ENCODE peak calls at places on chromosomes 2 and 18, in ten cellular contexts. N, Z, B, G, E, X, R, O, L and C are unnamed samples.

GRCh38 chr18:6543330-6543908 is 128.7 kb upstream of the L3MBTL4 start:
- DNase-seq in N (peak), G (no peak), O (peak), Z (peak), E (no peak), X (no peak), R (no peak), L (peak), B (peak), C (peak)

GRCh38 chr2:232632904-232633412 is 446 bp upstream of the EFHD1 start:
- DNase-seq in E (peak), N (peak), X (no peak), G (no peak), O (no peak), Z (peak), B (no peak), R (peak), L (no peak), C (no peak)

GRCh38 chr2:47725808-47726207 is 57.1 kb upstream of the MSH6 start:
- DNase-seq in O (no peak), B (no peak), N (no peak), X (no peak), Z (no peak), R (no peak), G (no peak), L (no peak), E (no peak), C (no peak)

GRCh38 chr18:12911025-12911927 is 27.2 kb upstream of the PTPN2 start:
- DNase-seq in R (peak), N (no peak), B (no peak), E (no peak), Z (peak), L (no peak), O (no peak), G (no peak), X (no peak), C (peak)

GRCh38 chr2:108968619-108969018 is 20.4 kb downstream of the EDAR start:
- DNase-seq in X (no peak), Z (no peak), B (no peak), L (peak), N (no peak), G (no peak), O (no peak), E (no peak), R (peak), C (peak)

GRCh38 chr2:120897399-120897798 is 161.7 kb downstream of the GLI2 start:
- DNase-seq in N (no peak), L (no peak), X (no peak), O (no peak), B (no peak), G (no peak), E (no peak), R (no peak), Z (no peak), C (no peak)

GRCh38 chr2:104431701-104432121 is 422.2 kb upstream of the POU3F3 start:
- DNase-seq in G (no peak), E (no peak), O (no peak), R (no peak), N (no peak), L (no peak), B (no peak), X (no peak), Z (no peak), C (no peak)

GRCh38 chr2:16700566-16701259 is 35.1 kb upstream of the CYRIA start:
- DNase-seq in R (peak), G (no peak), X (no peak), O (no peak), N (no peak), B (no peak), E (no peak), L (no peak), Z (no peak), C (no peak)

GRCh38 chr2:9805435-9806297 is 37.6 kb upstream of the TAF1B start:
- DNase-seq in G (no peak), N (no peak), L (no peak), E (peak), O (no peak), B (no peak), Z (peak), R (no peak), X (no peak), C (peak)

GRCh38 chr2:216318470-216318869 is 53.8 kb downstream of the MARCHF4 start:
- DNase-seq in X (no peak), B (no peak), L (no peak), E (no peak), G (no peak), O (peak), R (no peak), Z (no peak), N (no peak), C (no peak)

GRCh38 chr2:178412047-178412446 is 38.9 kb downstream of the PRKRA start:
- DNase-seq in Z (no peak), N (peak), B (no peak), R (no peak), X (no peak), L (no peak), E (no peak), O (no peak), G (no peak), C (no peak)

GRCh38 chr2:157890960-157891629 is 15.0 kb upstream of the ACVR1 start:
- DNase-seq in L (no peak), E (no peak), Z (no peak), G (no peak), R (no peak), B (peak), N (peak), O (no peak), X (no peak), C (no peak)

GRCh38 chr18:10086458-10086857 is 172.6 kb downstream of the VAPA start:
- DNase-seq in B (no peak), X (no peak), G (no peak), L (no peak), E (no peak), O (no peak), Z (no peak), N (no peak), R (no peak), C (peak)

GRCh38 chr2:70936979-70937811 is 1.5 kb downstream of the ATP6V1B1 start:
- DNase-seq in R (no peak), G (no peak), Z (no peak), O (no peak), N (no peak), B (no peak), L (no peak), E (peak), X (no peak), C (no peak)

GRCh38 chr2:70201225-70201768 is 10.5 kb upstream of the C2orf42 start:
- DNase-seq in N (no peak), G (no peak), X (no peak), Z (no peak), L (no peak), B (no peak), O (no peak), R (no peak), E (no peak), C (no peak)

GRCh38 chr2:86135653-86136052 is 29.6 kb downstream of the PTCD3 start:
- DNase-seq in G (no peak), O (no peak), R (no peak), L (no peak), E (no peak), Z (no peak), N (no peak), X (no peak), B (no peak), C (no peak)

GRCh38 chr18:79625924-79626561 is 53.6 kb upstream of the CTDP1 start:
- DNase-seq in N (no peak), O (no peak), E (peak), G (no peak), X (no peak), Z (no peak), R (no peak), L (no peak), B (no peak), C (no peak)

GRCh38 chr2:186770332-186770946 is 76.6 kb downstream of the FAM171B start:
- DNase-seq in X (no peak), Z (no peak), E (no peak), N (no peak), B (no peak), R (no peak), G (no peak), L (no peak), O (no peak), C (no peak)